ENCODE peak calls at places on chromosomes 4 and X, in four cellular contexts. J is putamen, N is left ventricle myocardium inferior, U is kidney glomerular epithelial cell. E is an unnamed sample.

GRCh38 chrX:47960400-47960799 is 43.4 kb downstream of the ZNF182 start:
- DNase-seq in U (no peak), J (no peak), N (no peak), E (no peak)

GRCh38 chrX:110853610-110854009 is 58.0 kb upstream of the CHRDL1 start:
- DNase-seq in J (peak), N (no peak), U (no peak), E (no peak)

GRCh38 chrX:140664939-140665338 is 44.6 kb upstream of the LINC00632 start:
- DNase-seq in J (peak), U (peak), N (no peak), E (no peak)

GRCh38 chr4:107392951-107393350 is 327.1 kb downstream of the PAPSS1 start:
- DNase-seq in U (no peak), N (no peak), J (no peak), E (no peak)

GRCh38 chr4:5110901-5111300 is 59.6 kb downstream of the STK32B start:
- DNase-seq in U (no peak), J (no peak), N (no peak), E (no peak)

GRCh38 chr4:156329779-156330178 is 376.1 kb upstream of the CTSO start:
- DNase-seq in N (no peak), J (no peak), U (no peak), E (no peak)

GRCh38 chrX:15903186-15903681 is 48.6 kb upstream of the AP1S2 start:
- DNase-seq in U (no peak), N (no peak), J (no peak), E (no peak)

GRCh38 chrX:71870337-71871098 is 40.1 kb upstream of the NHSL2 start:
- DNase-seq in U (peak), J (no peak), N (no peak), E (no peak)

GRCh38 chr4:43275779-43276178 is 383.3 kb downstream of the GRXCR1 start:
- DNase-seq in N (no peak), J (no peak), U (no peak), E (no peak)

GRCh38 chrX:45619290-45619689 is 418.6 kb upstream of the DIPK2B start:
- DNase-seq in J (no peak), N (no peak), U (no peak), E (no peak)

GRCh38 chr4:109434007-109434792 is 585 bp downstream of the SEC24B start:
- DNase-seq in J (no peak), N (peak), U (peak), E (peak)

GRCh38 chrX:57453901-57454300 is 137.9 kb upstream of the ZXDB start:
- DNase-seq in N (no peak), J (no peak), U (no peak), E (no peak)

GRCh38 chrX:9788908-9789307 is 2.7 kb downstream of the SHROOM2 start:
- DNase-seq in J (no peak), U (no peak), N (no peak), E (no peak)

GRCh38 chrX:11757729-11758399 is at the start of gene MSL3:
- DNase-seq in J (peak), U (peak), N (peak), E (peak)

GRCh38 chrX:106611682-106612402 is at the start of gene RADX:
- DNase-seq in J (peak), N (peak), U (peak), E (peak)

GRCh38 chr4:14816592-14817273 is 185.5 kb upstream of the CPEB2 start:
- DNase-seq in U (no peak), J (no peak), N (no peak), E (no peak)

GRCh38 chr4:152015597-152016324 is 255.0 kb upstream of the GATB start:
- DNase-seq in N (no peak), J (no peak), U (no peak), E (no peak)

GRCh38 chr4:687048-687974 is 1.6 kb downstream of the SLC49A3 start:
- DNase-seq in U (peak), J (no peak), N (peak), E (no peak)

GRCh38 chr4:101419324-101420135 is 72.2 kb upstream of the PPP3CA start:
- DNase-seq in J (no peak), U (no peak), N (no peak), E (peak)

GRCh38 chr4:40334591-40335507 is at the start of gene CHRNA9:
- DNase-seq in U (no peak), J (no peak), N (no peak), E (no peak)

GRCh38 chr4:159077702-159078495 is 25.0 kb upstream of the RAPGEF2 start:
- DNase-seq in U (no peak), N (no peak), J (no peak), E (no peak)

GRCh38 chr4:7377223-7377865 is 57.4 kb downstream of the PSAPL1 start:
- DNase-seq in U (no peak), J (no peak), N (no peak), E (no peak)